ENCODE peak calls at places on chromosome 2, in seven cellular contexts. C is CD8-positive, alpha-beta T cell; N is tibial artery; D is HCT116; R is breast epithelium; V is H9; X is IMR-90. U is an unnamed sample. For H3K27me3 and H3K4me1, the result is how much of the 10 kb centered on the place peaks cover.

GRCh38 chr2:197946562-197946961 is 142.2 kb downstream of the PLCL1 start:
- DNase-seq in V (peak), C (no peak), D (no peak), X (no peak), N (no peak), R (no peak), U (no peak)

GRCh38 chr2:132757002-132757598 is 87.1 kb upstream of the LYPD1 start:
- DNase-seq in X (peak), V (no peak), C (no peak), R (no peak), N (no peak), D (no peak), U (no peak)

GRCh38 chr2:53473762-53474161 is 293.8 kb upstream of the CHAC2 start:
- DNase-seq in R (no peak), V (no peak), X (peak), D (no peak), C (no peak), N (no peak), U (no peak)

GRCh38 chr2:40161986-40162385 is 289.9 kb downstream of the SLC8A1 start:
- DNase-seq in X (no peak), R (no peak), C (no peak), N (no peak), D (no peak), V (no peak), U (no peak)

GRCh38 chr2:207143474-207144190 is 22.1 kb downstream of the KLF7 start:
- DNase-seq in X (no peak), D (no peak), R (peak), N (peak), V (peak), C (peak), U (peak)

GRCh38 chr2:216219866-216220265 is 110.7 kb downstream of the XRCC5 start:
- DNase-seq in V (no peak), N (no peak), D (no peak), R (no peak), C (no peak), X (no peak), U (no peak)

GRCh38 chr2:122028371-122029102 is 273.1 kb downstream of the TSN start:
- DNase-seq in X (peak), C (no peak), N (no peak), R (no peak), V (no peak), D (no peak), U (no peak)

GRCh38 chr2:77999376-77999775 is 477.2 kb upstream of the LRRTM4 start:
- DNase-seq in D (no peak), X (no peak), C (no peak), R (no peak), V (no peak), N (no peak), U (no peak)

GRCh38 chr2:71736986-71737385 is 283.6 kb downstream of the DYSF start:
- DNase-seq in V (no peak), X (no peak), R (no peak), C (no peak), N (no peak), D (no peak), U (no peak)

GRCh38 chr2:113276906-113277425 is 1.8 kb downstream of the PAX8 start:
- DNase-seq in D (no peak), V (peak), N (no peak), R (no peak), C (no peak), X (no peak), U (no peak)

GRCh38 chr2:113278812-113279139 is at the start of gene PAX8:
- DNase-seq in X (no peak), D (no peak), N (no peak), R (no peak), C (no peak), V (peak), U (no peak)

GRCh38 chr2:113278073-113278811 is 479 bp downstream of the PAX8 start:
- DNase-seq in V (peak), C (no peak), R (no peak), N (no peak), X (no peak), D (no peak), U (no peak)

GRCh38 chr2:113276216-113276905 is 2.4 kb downstream of the PAX8 start:
- DNase-seq in N (no peak), R (no peak), X (no peak), V (no peak), D (no peak), C (no peak), U (no peak)

DNA sequence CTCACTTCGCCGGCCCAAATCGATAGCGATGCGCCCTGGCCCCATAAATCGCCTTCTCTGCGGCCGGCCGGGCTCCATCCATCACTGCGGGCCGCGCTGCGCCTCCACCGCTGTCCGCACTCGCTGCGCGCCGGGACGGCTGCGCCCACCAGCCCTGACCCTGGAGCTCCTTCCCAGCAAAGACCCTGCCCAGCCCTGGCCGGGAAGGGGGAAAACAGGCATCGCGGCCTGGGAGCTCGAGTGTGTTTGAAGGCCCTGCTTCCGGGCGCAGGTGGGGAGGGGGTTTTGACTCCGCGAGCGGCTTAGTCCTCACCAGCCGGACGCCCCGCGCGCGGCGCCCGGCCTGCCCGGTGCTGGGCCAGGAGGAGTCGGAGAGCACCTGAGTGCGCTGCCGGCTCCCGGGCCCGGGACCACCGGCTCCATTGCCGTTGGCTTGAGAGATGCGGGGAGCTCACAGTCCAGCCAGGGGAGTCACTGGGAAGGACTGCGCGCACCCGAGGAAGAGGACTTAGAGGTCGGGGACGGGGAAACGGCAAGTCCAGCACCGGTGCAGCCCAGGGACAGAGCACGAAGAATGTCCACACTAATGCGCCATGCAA is 1.1 kb downstream of the PAX8 start:
- DNase-seq in X (no peak), V (peak), R (no peak), D (no peak), N (no peak), C (no peak), U (no peak)
- H3K27me3 ChIP-seq in X (half or more), V (half or more), R (half or more), D (under half), N (half or more), C (under half), U (half or more)

GRCh38 chr2:11827547-11827946 is 81.1 kb downstream of the LPIN1 start:
- DNase-seq in N (no peak), V (no peak), C (no peak), D (no peak), R (no peak), X (no peak), U (no peak)
- H3K4me1 ChIP-seq in N (under half), V (under half), C (under half), D (under half), R (under half), X (under half), U (under half)

DNA sequence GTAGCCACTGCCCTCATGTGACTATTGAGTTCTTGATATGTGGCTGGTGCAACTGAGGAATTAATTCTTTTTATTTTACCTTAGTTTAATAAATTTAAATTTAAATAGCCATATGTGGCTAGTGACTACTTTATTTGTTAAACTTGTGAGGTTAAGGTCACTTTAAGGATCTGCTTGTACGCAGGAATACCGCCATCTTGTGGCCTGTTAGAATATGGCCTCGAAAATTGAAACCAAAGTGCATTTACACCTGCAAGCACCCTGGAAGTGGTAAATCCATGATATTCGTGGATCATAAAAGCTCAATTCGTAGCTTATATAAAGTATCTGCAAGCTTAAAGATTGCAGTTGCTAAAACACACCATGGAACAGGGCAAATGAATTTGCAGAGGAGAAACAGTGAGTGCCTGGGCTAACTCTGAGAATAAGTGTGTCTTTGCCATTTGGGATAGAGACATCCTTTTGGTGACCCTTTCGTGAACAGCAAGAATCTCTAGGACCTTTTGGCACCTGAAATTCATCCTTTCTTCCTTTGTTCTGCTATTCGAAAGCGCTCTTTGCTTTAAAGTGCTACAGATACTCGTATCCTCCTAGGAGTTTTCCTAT is 59.9 kb upstream of the REG3A start:
- DNase-seq in C (no peak), N (no peak), D (no peak), X (peak), R (no peak), V (peak), U (no peak)
- TF ChIP-seq CTCF in C (peak), N (peak), D (peak), X (peak), R (no peak), V (peak), U (peak)

GRCh38 chr2:176117823-176118376 is 1.3 kb downstream of the HOXD10 start:
- DNase-seq in X (no peak), V (peak), R (no peak), N (no peak), C (no peak), D (no peak), U (no peak)
- H3K27me3 ChIP-seq in X (half or more), V (half or more), R (half or more), N (half or more), C (half or more), D (under half), U (half or more)

DNA sequence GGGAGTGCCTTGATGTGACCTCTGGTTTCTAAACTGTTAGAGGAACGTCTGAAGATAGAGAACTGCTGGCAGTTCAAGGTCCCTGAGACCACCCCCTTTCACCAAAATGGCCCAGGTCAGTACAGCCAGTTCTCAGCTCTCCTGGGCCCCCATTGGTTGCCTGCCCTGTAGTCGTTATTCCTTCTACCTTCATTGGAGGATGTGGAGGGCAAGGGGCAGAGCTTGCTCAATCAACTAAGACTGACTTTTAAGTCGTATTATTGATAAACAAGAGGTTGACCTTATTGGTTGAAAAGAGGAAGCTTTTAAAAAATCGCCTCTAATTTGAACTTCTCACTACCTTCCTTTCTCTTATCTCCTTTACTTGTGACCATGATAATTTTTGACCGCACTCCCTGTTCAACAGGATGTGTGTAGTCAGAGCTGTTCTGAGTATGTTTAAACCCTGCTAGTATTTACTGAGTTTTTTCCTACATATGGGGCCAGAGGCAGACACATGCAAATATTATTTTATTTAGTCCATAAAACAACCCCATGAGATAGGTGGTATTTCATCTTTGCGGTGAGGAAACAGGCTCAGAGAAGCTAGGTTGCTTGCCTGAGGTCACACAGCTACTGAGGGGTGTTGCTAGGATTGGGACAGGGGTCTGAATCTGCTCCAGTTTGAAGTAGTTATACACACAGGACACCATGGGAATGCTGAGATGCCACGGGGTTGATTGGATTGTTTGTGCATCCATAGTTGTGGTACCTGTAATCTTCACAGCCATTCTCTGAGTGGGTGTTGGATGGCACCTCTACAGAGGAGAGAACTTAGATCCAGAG is 65.9 kb downstream of the TMEM247 start:
- DNase-seq in X (no peak), N (no peak), C (no peak), D (no peak), V (no peak), R (no peak), U (no peak)
- H3K4me1 ChIP-seq in X (under half), N (half or more), C (half or more), D (under half), V (under half), R (under half), U (under half)